ENCODE peak calls at places on chromosomes 2 and 18, in five cellular contexts. U is GM12878, L is HepG2, W is K562, A is H1. J is an unnamed sample.

GRCh38 chr2:16278421-16279200 is 338.3 kb downstream of the MYCN start:
- DNase-seq in W (no peak), L (no peak), U (no peak), A (no peak), J (no peak)

GRCh38 chr18:47345996-47346395 is 94.5 kb upstream of the SKOR2 start:
- DNase-seq in A (no peak), W (no peak), L (no peak), U (no peak), J (no peak)

GRCh38 chr18:3306391-3306790 is 44.5 kb downstream of the MYL12B start:
- DNase-seq in U (no peak), L (no peak), A (no peak), W (no peak), J (no peak)

GRCh38 chr2:231191896-231192872 is 6.2 kb upstream of the ARMC9 start:
- DNase-seq in L (peak), U (no peak), A (peak), W (peak), J (peak)

GRCh38 chr2:3483227-3483985 is 35.9 kb downstream of the ADI1 start:
- DNase-seq in U (no peak), A (peak), L (no peak), W (no peak), J (peak)

GRCh38 chr2:166494140-166494544 is at the start of gene SCN7A:
- DNase-seq in U (no peak), L (no peak), A (peak), W (peak), J (peak)

GRCh38 chr2:14944562-14945346 is 312.2 kb downstream of the LRATD1 start:
- DNase-seq in A (peak), L (peak), W (no peak), U (no peak), J (peak)

GRCh38 chr2:207239222-207239674 is 73.5 kb upstream of the KLF7 start:
- DNase-seq in A (no peak), U (no peak), L (no peak), W (peak), J (no peak)

GRCh38 chr2:160609346-160609745 is 115.7 kb upstream of the RBMS1 start:
- DNase-seq in W (no peak), L (no peak), U (no peak), A (no peak), J (no peak)

GRCh38 chr2:238082151-238082550 is 18.0 kb upstream of the ESPNL start:
- DNase-seq in A (peak), W (no peak), L (no peak), U (no peak), J (no peak)

GRCh38 chr2:238082858-238083257 is 17.3 kb upstream of the ESPNL start:
- DNase-seq in L (no peak), W (no peak), U (no peak), A (no peak), J (no peak)

GRCh38 chr2:238087211-238087610 is 12.9 kb upstream of the ESPNL start:
- DNase-seq in A (no peak), W (no peak), U (no peak), L (no peak), J (no peak)

GRCh38 chr2:238083919-238084318 is 16.2 kb upstream of the ESPNL start:
- DNase-seq in U (no peak), A (no peak), L (no peak), W (no peak), J (no peak)

DNA sequence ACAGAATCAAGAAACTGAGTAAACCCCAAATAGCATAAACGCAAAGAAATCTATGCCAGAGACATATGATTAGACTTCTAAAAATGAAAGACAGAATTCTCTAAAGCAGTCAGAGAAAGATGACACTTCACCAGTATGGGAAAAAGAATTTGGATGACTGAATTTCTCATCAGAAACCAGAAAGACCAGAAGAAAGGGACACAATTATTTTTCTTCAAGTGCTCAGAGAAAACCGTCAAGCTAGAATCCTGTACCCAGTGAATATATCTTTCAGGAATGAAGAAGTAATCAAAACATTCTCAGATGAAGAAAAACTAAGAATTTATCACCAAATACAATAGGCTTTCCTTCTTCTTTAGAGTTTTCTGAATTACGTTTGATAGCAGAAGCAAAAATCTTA is 14.2 kb upstream of the ESPNL start:
- DNase-seq in W (no peak), L (no peak), A (no peak), U (no peak), J (no peak)
- TF ChIP-seq CREB1 in W (no peak), L (no peak), A (no peak), U (no peak), J (no peak)

GRCh38 chr2:176388886-176389285 is 119.6 kb downstream of the MTX2 start:
- DNase-seq in A (no peak), U (no peak), L (no peak), W (no peak), J (no peak)

GRCh38 chr2:176392125-176392704 is 123.0 kb downstream of the MTX2 start:
- DNase-seq in U (no peak), W (no peak), L (no peak), A (no peak), J (no peak)

GRCh38 chr2:176390276-176390675 is 121.0 kb downstream of the MTX2 start:
- DNase-seq in L (no peak), A (no peak), W (no peak), U (no peak), J (no peak)

GRCh38 chr2:176392744-176393414 is 123.6 kb downstream of the MTX2 start:
- DNase-seq in W (no peak), A (no peak), U (no peak), L (no peak), J (no peak)

DNA sequence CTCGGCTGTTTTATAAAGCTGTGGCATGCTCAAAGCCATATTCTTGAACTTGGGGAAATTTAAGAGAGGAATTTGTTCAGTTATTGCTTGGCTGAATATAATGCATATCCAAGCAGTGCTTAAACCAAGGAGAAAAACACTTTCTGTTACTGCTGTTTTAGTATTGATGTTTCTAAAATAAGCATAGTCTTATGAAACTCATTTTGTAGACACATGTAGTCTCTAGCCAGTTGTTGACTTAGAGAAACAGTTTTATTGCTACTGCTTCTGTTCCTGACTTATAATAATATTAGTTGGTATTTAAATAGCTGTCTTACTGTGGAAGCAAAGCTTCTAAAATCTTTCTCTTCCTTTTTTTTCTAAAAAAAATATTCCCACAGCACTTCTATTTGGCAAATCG is 121.8 kb downstream of the MTX2 start:
- DNase-seq in A (no peak), U (no peak), L (no peak), W (no peak), J (no peak)
- TF ChIP-seq POLR2AphosphoS5 in A (no peak), U (no peak), L (no peak), W (no peak), J (no peak)

GRCh38 chr18:26089247-26090129 is 925 bp downstream of the SS18 start:
- DNase-seq in L (peak), W (peak), A (peak), U (no peak), J (peak)
- H2AFZ ChIP-seq in L (no peak), W (peak), A (no peak), U (peak), J (peak)

GRCh38 chr2:44397447-44397846 is 35.7 kb downstream of the CAMKMT start:
- DNase-seq in L (no peak), U (no peak), A (no peak), W (no peak), J (no peak)

GRCh38 chr2:44392338-44392943 is 30.7 kb downstream of the CAMKMT start:
- DNase-seq in L (peak), W (no peak), A (no peak), U (no peak), J (peak)

GRCh38 chr2:44398243-44398897 is 36.6 kb downstream of the CAMKMT start:
- DNase-seq in A (no peak), L (no peak), U (no peak), W (no peak), J (peak)
- TF ChIP-seq CREB1 in A (no peak), L (no peak), U (no peak), W (no peak), J (no peak)

DNA sequence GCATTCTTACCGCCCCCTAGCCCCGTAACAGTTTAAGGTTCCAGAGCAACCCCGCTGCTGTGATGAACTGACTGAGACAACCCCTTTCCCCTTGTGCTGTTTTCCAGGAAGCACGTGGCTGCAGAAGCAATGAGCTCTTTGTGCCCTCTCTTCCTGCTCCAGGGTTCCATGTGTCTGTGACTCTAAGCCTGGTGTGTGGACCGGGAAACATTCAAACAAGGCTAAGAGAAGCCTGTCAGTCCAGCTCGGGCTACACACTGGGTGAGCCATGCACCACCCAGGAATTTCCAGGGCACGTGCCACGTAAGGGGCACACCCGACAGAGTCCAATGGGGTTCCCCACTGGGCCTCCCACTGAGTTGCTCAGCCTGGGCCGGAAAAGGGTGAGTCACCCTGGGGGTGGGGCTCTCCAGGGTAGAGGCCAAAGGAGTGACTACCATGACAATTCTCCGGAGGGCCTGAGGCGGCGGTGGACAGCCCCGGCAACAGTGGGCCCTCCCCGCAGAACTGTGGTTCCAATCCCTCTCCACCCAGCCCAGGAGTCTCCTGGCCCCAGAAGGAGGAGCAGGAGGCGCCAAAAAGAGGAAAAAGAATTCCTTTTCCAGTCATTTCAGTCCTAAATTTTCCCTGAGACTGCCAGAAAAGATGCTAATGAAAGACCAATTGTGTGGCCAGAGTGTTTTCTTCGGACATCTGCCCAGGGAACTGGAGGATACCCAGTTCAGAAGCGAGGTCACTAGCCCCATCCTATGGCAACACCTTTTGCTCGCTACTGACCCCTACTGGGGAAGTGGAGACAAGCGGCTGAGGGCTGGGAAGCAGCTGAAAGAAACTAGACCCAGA is 157.8 kb upstream of the SLC1A4 start:
- DNase-seq in A (peak), L (peak), W (peak), U (peak), J (peak)
- TF ChIP-seq POLR2AphosphoS5 in A (no peak), L (no peak), W (peak), U (no peak), J (no peak)